ENCODE peak calls at places on chromosome 2, in eight cellular contexts. One of them, this sample, is unnamed.
A peak's percentile ranks its signal among the peaks of the same experiment; 100 is the strongest.

GRCh38 chr2:205776139-205776538 is 93.8 kb downstream of the NRP2 start:
- DNase-seq in right cardiac atrium: peak; percentile 55
- DNase-seq in GM23338: peak; percentile 95
- DNase-seq in CD4-positive, alpha-beta T cell: no peak
- DNase-seq in mesendoderm: peak; percentile 89
- DNase-seq in colonic mucosa: peak; percentile 66
- DNase-seq in psoas muscle: peak; percentile 26
- DNase-seq in aorta: peak; percentile 57
- DNase-seq in this sample: peak; percentile 81

GRCh38 chr2:3965211-3965610 is 261.8 kb downstream of the DCDC2C start:
- DNase-seq in right cardiac atrium: no peak
- DNase-seq in GM23338: no peak
- DNase-seq in CD4-positive, alpha-beta T cell: no peak
- DNase-seq in mesendoderm: no peak
- DNase-seq in colonic mucosa: no peak
- DNase-seq in psoas muscle: no peak
- DNase-seq in aorta: no peak
- DNase-seq in this sample: no peak

GRCh38 chr2:209511637-209512036 is 87.8 kb downstream of the MAP2 start:
- DNase-seq in right cardiac atrium: no peak
- DNase-seq in GM23338: no peak
- DNase-seq in CD4-positive, alpha-beta T cell: no peak
- DNase-seq in mesendoderm: no peak
- DNase-seq in colonic mucosa: no peak
- DNase-seq in psoas muscle: no peak
- DNase-seq in aorta: no peak
- DNase-seq in this sample: no peak

GRCh38 chr2:112706170-112706664 is 14.6 kb upstream of the NT5DC4 start:
- DNase-seq in right cardiac atrium: no peak
- DNase-seq in GM23338: no peak
- DNase-seq in CD4-positive, alpha-beta T cell: no peak
- DNase-seq in mesendoderm: peak; percentile 82
- DNase-seq in colonic mucosa: no peak
- DNase-seq in psoas muscle: no peak
- DNase-seq in aorta: no peak
- DNase-seq in this sample: no peak

GRCh38 chr2:14552286-14552685 is 80.2 kb upstream of the LRATD1 start:
- DNase-seq in right cardiac atrium: no peak
- DNase-seq in GM23338: no peak
- DNase-seq in CD4-positive, alpha-beta T cell: no peak
- DNase-seq in mesendoderm: no peak
- DNase-seq in colonic mucosa: no peak
- DNase-seq in psoas muscle: no peak
- DNase-seq in aorta: no peak
- DNase-seq in this sample: no peak

GRCh38 chr2:161250864-161251436 is 57.3 kb upstream of the PSMD14 start:
- DNase-seq in right cardiac atrium: no peak
- DNase-seq in GM23338: peak; percentile 93
- DNase-seq in CD4-positive, alpha-beta T cell: no peak
- DNase-seq in mesendoderm: peak; percentile 92
- DNase-seq in colonic mucosa: no peak
- DNase-seq in psoas muscle: no peak
- DNase-seq in aorta: no peak
- DNase-seq in this sample: peak; percentile 28

GRCh38 chr2:14081526-14081925 is 551.0 kb upstream of the LRATD1 start:
- DNase-seq in right cardiac atrium: no peak
- DNase-seq in GM23338: no peak
- DNase-seq in CD4-positive, alpha-beta T cell: no peak
- DNase-seq in mesendoderm: peak; percentile 9
- DNase-seq in colonic mucosa: no peak
- DNase-seq in psoas muscle: no peak
- DNase-seq in aorta: no peak
- DNase-seq in this sample: no peak

GRCh38 chr2:197614532-197614931 is 60.9 kb downstream of the RFTN2 start:
- DNase-seq in right cardiac atrium: no peak
- DNase-seq in GM23338: no peak
- DNase-seq in CD4-positive, alpha-beta T cell: no peak
- DNase-seq in mesendoderm: no peak
- DNase-seq in colonic mucosa: peak; percentile 51
- DNase-seq in psoas muscle: no peak
- DNase-seq in aorta: no peak
- DNase-seq in this sample: no peak

GRCh38 chr2:103174711-103175110 is 412.9 kb downstream of the TMEM182 start:
- DNase-seq in right cardiac atrium: no peak
- DNase-seq in GM23338: no peak
- DNase-seq in CD4-positive, alpha-beta T cell: no peak
- DNase-seq in mesendoderm: no peak
- DNase-seq in colonic mucosa: no peak
- DNase-seq in psoas muscle: no peak
- DNase-seq in aorta: no peak
- DNase-seq in this sample: no peak

GRCh38 chr2:216696751-216697560 is 1.6 kb upstream of the IGFBP5 start:
- DNase-seq in right cardiac atrium: no peak
- DNase-seq in GM23338: peak; percentile 66
- DNase-seq in CD4-positive, alpha-beta T cell: no peak
- DNase-seq in mesendoderm: peak; percentile 81
- DNase-seq in colonic mucosa: no peak
- DNase-seq in psoas muscle: no peak
- DNase-seq in aorta: no peak
- DNase-seq in this sample: no peak

GRCh38 chr2:216696321-216696720 is 972 bp upstream of the IGFBP5 start:
- DNase-seq in right cardiac atrium: no peak
- DNase-seq in GM23338: no peak
- DNase-seq in CD4-positive, alpha-beta T cell: no peak
- DNase-seq in mesendoderm: no peak
- DNase-seq in colonic mucosa: no peak
- DNase-seq in psoas muscle: no peak
- DNase-seq in aorta: no peak
- DNase-seq in this sample: no peak

GRCh38 chr2:216694826-216695217 is 527 bp downstream of the IGFBP5 start:
- DNase-seq in right cardiac atrium: no peak
- DNase-seq in GM23338: peak; percentile 39
- DNase-seq in CD4-positive, alpha-beta T cell: no peak
- DNase-seq in mesendoderm: no peak
- DNase-seq in colonic mucosa: no peak
- DNase-seq in psoas muscle: no peak
- DNase-seq in aorta: no peak
- DNase-seq in this sample: no peak

GRCh38 chr2:216694201-216694825 is 1.0 kb downstream of the IGFBP5 start:
- DNase-seq in right cardiac atrium: peak; percentile 65
- DNase-seq in GM23338: peak; percentile 84
- DNase-seq in CD4-positive, alpha-beta T cell: no peak
- DNase-seq in mesendoderm: peak; percentile 67
- DNase-seq in colonic mucosa: no peak
- DNase-seq in psoas muscle: peak; percentile 71
- DNase-seq in aorta: peak; percentile 76
- DNase-seq in this sample: peak; percentile 37

DNA sequence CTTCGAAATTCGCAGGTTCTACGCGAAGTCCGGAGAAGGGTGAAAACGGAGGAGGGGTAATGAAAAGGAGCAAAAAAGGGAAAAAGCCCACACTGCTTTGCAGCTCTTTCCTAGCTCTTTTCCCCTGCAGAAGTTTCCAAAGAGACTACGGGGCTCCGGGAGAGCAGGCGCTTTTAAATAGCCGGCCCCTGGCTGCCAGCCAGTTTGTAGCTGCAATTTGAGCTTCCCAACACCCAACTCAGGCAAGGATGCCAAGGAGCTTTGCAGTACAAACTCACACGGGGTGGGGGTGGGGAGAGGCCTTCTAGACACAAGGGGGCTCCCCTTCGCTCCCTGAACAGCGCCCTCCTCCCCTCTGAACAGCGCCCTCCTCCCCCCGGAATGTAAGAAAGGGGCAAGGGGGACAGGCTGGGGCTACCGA is at the start of gene IGFBP5:
- DNase-seq in right cardiac atrium: peak; percentile 90
- DNase-seq in GM23338: peak; percentile 94
- DNase-seq in CD4-positive, alpha-beta T cell: no peak
- DNase-seq in mesendoderm: peak; percentile 82
- DNase-seq in colonic mucosa: peak; percentile 72
- DNase-seq in psoas muscle: peak; percentile 89
- DNase-seq in aorta: peak; percentile 91
- DNase-seq in this sample: peak; percentile 81
- H3K27ac ChIP-seq in right cardiac atrium: peak within 1 kb of the TSS; percentile 49
- H3K27ac ChIP-seq in GM23338: no peak within 1 kb of the TSS
- H3K27ac ChIP-seq in CD4-positive, alpha-beta T cell: no peak within 1 kb of the TSS
- H3K27ac ChIP-seq in mesendoderm: no peak within 1 kb of the TSS
- H3K27ac ChIP-seq in colonic mucosa: peak within 1 kb of the TSS; percentile 54
- H3K27ac ChIP-seq in psoas muscle: peak within 1 kb of the TSS; percentile 85
- H3K27ac ChIP-seq in aorta: peak within 1 kb of the TSS; percentile 71
- H3K27ac ChIP-seq in this sample: peak within 1 kb of the TSS; percentile 34

DNA sequence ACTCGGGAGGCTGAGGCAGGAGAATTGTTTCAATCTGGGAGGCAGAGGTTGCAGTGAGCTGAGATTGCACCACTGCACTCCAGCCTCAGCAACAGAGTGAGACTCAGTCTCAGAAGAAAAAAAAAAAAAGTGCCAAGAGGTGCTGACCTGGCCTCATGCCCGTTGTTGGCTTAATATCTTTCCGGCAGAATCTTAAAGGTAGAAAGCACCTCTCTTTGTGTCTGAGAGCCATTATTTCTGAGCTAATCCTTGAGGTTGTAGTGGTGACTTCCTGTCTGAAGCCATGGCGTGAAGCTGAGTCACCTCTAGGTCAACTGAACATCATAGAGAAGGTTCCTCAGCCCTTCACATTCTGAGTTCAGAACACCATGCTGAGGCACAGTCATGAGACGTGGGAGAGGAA is 60.4 kb downstream of the WDSUB1 start:
- DNase-seq in right cardiac atrium: no peak
- DNase-seq in GM23338: no peak
- DNase-seq in CD4-positive, alpha-beta T cell: no peak
- DNase-seq in mesendoderm: peak; percentile 40
- DNase-seq in colonic mucosa: no peak
- DNase-seq in psoas muscle: no peak
- DNase-seq in aorta: no peak
- DNase-seq in this sample: no peak
- H3K27ac ChIP-seq in right cardiac atrium: peak overlapping the region; percentile 51
- H3K27ac ChIP-seq in GM23338: no peak overlapping the region
- H3K27ac ChIP-seq in CD4-positive, alpha-beta T cell: no peak overlapping the region
- H3K27ac ChIP-seq in mesendoderm: no peak overlapping the region
- H3K27ac ChIP-seq in colonic mucosa: no peak overlapping the region
- H3K27ac ChIP-seq in psoas muscle: peak overlapping the region; percentile 9
- H3K27ac ChIP-seq in aorta: no peak overlapping the region
- H3K27ac ChIP-seq in this sample: no peak overlapping the region

DNA sequence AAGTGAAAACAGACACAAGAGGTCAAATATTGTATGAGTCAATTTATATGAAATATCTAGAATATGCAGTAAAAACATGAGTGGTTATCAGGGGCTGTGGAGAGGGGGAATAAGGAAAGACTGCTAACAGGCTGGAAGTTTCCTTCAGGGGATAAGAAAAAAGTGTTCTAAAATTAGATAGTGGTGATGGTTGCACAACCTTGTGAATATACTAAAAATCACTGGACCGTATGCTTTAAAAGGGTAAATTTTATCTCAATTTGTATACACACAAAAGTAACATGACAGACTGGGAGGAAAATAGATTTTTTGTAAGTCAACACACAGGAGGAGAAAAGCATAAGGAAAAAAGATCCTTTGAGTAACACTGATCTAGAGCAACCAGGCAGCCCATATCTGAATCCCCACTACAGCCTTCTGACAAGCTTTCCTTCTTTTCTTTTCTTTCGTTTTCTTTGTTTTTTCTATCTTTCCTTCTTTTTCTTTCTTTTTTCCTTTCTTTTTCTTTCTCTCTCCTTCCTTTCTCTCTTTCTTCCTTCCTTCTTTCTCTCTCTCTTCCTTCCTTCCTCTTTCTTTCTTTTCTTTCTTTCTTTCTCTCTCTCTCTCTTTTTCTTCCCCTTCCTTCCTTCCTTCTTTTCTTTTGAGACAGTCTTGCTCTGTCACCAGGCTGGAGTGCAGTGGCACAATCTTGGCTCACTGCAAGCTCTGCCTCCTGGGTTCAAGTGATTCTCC is 95.4 kb downstream of the AAK1 start:
- DNase-seq in right cardiac atrium: no peak
- DNase-seq in GM23338: no peak
- DNase-seq in CD4-positive, alpha-beta T cell: no peak
- DNase-seq in mesendoderm: no peak
- DNase-seq in colonic mucosa: no peak
- DNase-seq in psoas muscle: no peak
- DNase-seq in aorta: no peak
- DNase-seq in this sample: no peak
- H3K27ac ChIP-seq in right cardiac atrium: no peak overlapping the region
- H3K27ac ChIP-seq in GM23338: no peak overlapping the region
- H3K27ac ChIP-seq in CD4-positive, alpha-beta T cell: no peak overlapping the region
- H3K27ac ChIP-seq in mesendoderm: no peak overlapping the region
- H3K27ac ChIP-seq in colonic mucosa: no peak overlapping the region
- H3K27ac ChIP-seq in psoas muscle: no peak overlapping the region
- H3K27ac ChIP-seq in aorta: no peak overlapping the region
- H3K27ac ChIP-seq in this sample: no peak overlapping the region

GRCh38 chr2:108858894-108859293 is 72.3 kb downstream of the CCDC138 start:
- DNase-seq in right cardiac atrium: no peak
- DNase-seq in GM23338: no peak
- DNase-seq in CD4-positive, alpha-beta T cell: no peak
- DNase-seq in mesendoderm: no peak
- DNase-seq in colonic mucosa: no peak
- DNase-seq in psoas muscle: no peak
- DNase-seq in aorta: no peak
- DNase-seq in this sample: no peak
- H3K27ac ChIP-seq in right cardiac atrium: no peak overlapping the region
- H3K27ac ChIP-seq in GM23338: no peak overlapping the region
- H3K27ac ChIP-seq in CD4-positive, alpha-beta T cell: no peak overlapping the region
- H3K27ac ChIP-seq in mesendoderm: no peak overlapping the region
- H3K27ac ChIP-seq in colonic mucosa: no peak overlapping the region
- H3K27ac ChIP-seq in psoas muscle: no peak overlapping the region
- H3K27ac ChIP-seq in aorta: no peak overlapping the region
- H3K27ac ChIP-seq in this sample: no peak overlapping the region

DNA sequence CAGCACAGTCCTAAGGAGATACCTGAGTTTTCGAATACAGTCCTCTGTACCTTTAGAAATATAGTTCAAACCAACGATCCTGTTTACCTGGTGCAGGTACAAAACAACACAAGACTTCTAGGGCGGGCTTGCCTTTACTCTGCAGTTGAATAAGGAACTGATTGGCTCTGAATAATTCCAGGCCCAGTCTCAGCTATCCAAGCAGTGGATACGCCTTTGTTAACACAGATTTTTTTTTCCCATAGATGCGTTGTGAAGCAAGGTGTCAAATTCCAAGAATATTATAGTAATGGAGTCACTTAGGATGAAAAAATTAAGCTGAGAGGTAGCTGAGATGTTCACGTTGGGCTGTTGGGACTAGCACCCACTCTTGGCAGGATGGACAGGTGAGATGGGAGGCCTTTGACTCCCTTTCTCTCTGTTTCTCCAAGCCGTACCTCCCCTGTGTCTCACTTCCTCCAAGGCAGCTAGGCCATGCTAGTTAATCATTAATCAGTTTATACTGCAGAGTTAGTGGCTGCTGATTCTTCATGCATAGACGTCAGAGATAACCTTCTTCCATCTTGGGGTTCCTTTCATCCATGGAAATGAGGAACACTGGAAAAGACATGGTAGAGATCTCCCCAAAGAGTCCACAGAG is 380.8 kb upstream of the ACVR2A start:
- DNase-seq in right cardiac atrium: no peak
- DNase-seq in GM23338: no peak
- DNase-seq in CD4-positive, alpha-beta T cell: no peak
- DNase-seq in mesendoderm: peak; percentile 70
- DNase-seq in colonic mucosa: peak; percentile 34
- DNase-seq in psoas muscle: no peak
- DNase-seq in aorta: no peak
- DNase-seq in this sample: peak; percentile 30
- H3K27ac ChIP-seq in right cardiac atrium: no peak overlapping the region
- H3K27ac ChIP-seq in GM23338: no peak overlapping the region
- H3K27ac ChIP-seq in CD4-positive, alpha-beta T cell: no peak overlapping the region
- H3K27ac ChIP-seq in mesendoderm: no peak overlapping the region
- H3K27ac ChIP-seq in colonic mucosa: no peak overlapping the region
- H3K27ac ChIP-seq in psoas muscle: no peak overlapping the region
- H3K27ac ChIP-seq in aorta: no peak overlapping the region
- H3K27ac ChIP-seq in this sample: peak overlapping the region; percentile 17

This sample was measured in body of pancreas.